ENCODE peak calls at places on chromosomes 13 and 19, in five cellular contexts. One of them, this sample, is unnamed. For H3K9me3, the result is how much of the 10 kb centered on the place peaks cover.

GRCh38 chr19:56133858-56134654 is 7.0 kb upstream of the ZNF444 start:
- DNase-seq in SJCRH30: no peak
- DNase-seq in hepatocyte: no peak
- DNase-seq in CD8-positive, alpha-beta T cell: no peak
- DNase-seq in left ventricle myocardium inferior: no peak
- DNase-seq in this sample: no peak

GRCh38 chr13:79108914-79109643 is 297.0 kb downstream of the RBM26 start:
- DNase-seq in SJCRH30: peak
- DNase-seq in hepatocyte: no peak
- DNase-seq in CD8-positive, alpha-beta T cell: no peak
- DNase-seq in left ventricle myocardium inferior: no peak
- DNase-seq in this sample: no peak

GRCh38 chr19:4647676-4648644 is 8.6 kb downstream of the TNFAIP8L1 start:
- DNase-seq in SJCRH30: no peak
- DNase-seq in hepatocyte: no peak
- DNase-seq in CD8-positive, alpha-beta T cell: no peak
- DNase-seq in left ventricle myocardium inferior: peak
- DNase-seq in this sample: no peak

GRCh38 chr19:18119243-18120105 is 21.9 kb downstream of the MAST3 start:
- DNase-seq in SJCRH30: no peak
- DNase-seq in hepatocyte: no peak
- DNase-seq in CD8-positive, alpha-beta T cell: peak
- DNase-seq in left ventricle myocardium inferior: no peak
- DNase-seq in this sample: peak

GRCh38 chr13:86633346-86633745 is 834.1 kb upstream of the SLITRK6 start:
- DNase-seq in SJCRH30: no peak
- DNase-seq in hepatocyte: no peak
- DNase-seq in CD8-positive, alpha-beta T cell: no peak
- DNase-seq in left ventricle myocardium inferior: no peak
- DNase-seq in this sample: no peak

GRCh38 chr13:98216135-98216565 is 39.1 kb upstream of the RNF113B start:
- DNase-seq in SJCRH30: peak
- DNase-seq in hepatocyte: no peak
- DNase-seq in CD8-positive, alpha-beta T cell: no peak
- DNase-seq in left ventricle myocardium inferior: peak
- DNase-seq in this sample: no peak

GRCh38 chr19:17784201-17785008 is 10.5 kb upstream of the B3GNT3 start:
- DNase-seq in SJCRH30: peak
- DNase-seq in hepatocyte: peak
- DNase-seq in CD8-positive, alpha-beta T cell: peak
- DNase-seq in left ventricle myocardium inferior: peak
- DNase-seq in this sample: peak

GRCh38 chr19:36151144-36152051 is 849 bp downstream of the COX7A1 start:
- DNase-seq in SJCRH30: no peak
- DNase-seq in hepatocyte: no peak
- DNase-seq in CD8-positive, alpha-beta T cell: no peak
- DNase-seq in left ventricle myocardium inferior: peak
- DNase-seq in this sample: no peak

GRCh38 chr19:34308381-34309367 is 54.3 kb downstream of the GARRE1 start:
- DNase-seq in SJCRH30: no peak
- DNase-seq in hepatocyte: no peak
- DNase-seq in CD8-positive, alpha-beta T cell: no peak
- DNase-seq in left ventricle myocardium inferior: no peak
- DNase-seq in this sample: no peak

GRCh38 chr13:112252744-112253590 is 123.2 kb upstream of the SPACA7 start:
- DNase-seq in SJCRH30: no peak
- DNase-seq in hepatocyte: no peak
- DNase-seq in CD8-positive, alpha-beta T cell: no peak
- DNase-seq in left ventricle myocardium inferior: no peak
- DNase-seq in this sample: no peak

GRCh38 chr19:49200238-49200862 is 42.8 kb downstream of the TRPM4 start:
- DNase-seq in SJCRH30: peak
- DNase-seq in hepatocyte: no peak
- DNase-seq in CD8-positive, alpha-beta T cell: no peak
- DNase-seq in left ventricle myocardium inferior: no peak
- DNase-seq in this sample: no peak

GRCh38 chr19:41445575-41445974 is 2.6 kb downstream of the ERICH4 start:
- DNase-seq in SJCRH30: no peak
- DNase-seq in hepatocyte: no peak
- DNase-seq in CD8-positive, alpha-beta T cell: no peak
- DNase-seq in left ventricle myocardium inferior: no peak
- DNase-seq in this sample: no peak

GRCh38 chr19:35792312-35792711 is 16.9 kb downstream of the ARHGAP33 start:
- DNase-seq in SJCRH30: no peak
- DNase-seq in hepatocyte: no peak
- DNase-seq in CD8-positive, alpha-beta T cell: no peak
- DNase-seq in left ventricle myocardium inferior: no peak
- DNase-seq in this sample: no peak

GRCh38 chr19:28535352-28535775 is 677.6 kb downstream of the UQCRFS1 start:
- DNase-seq in SJCRH30: no peak
- DNase-seq in hepatocyte: no peak
- DNase-seq in CD8-positive, alpha-beta T cell: no peak
- DNase-seq in left ventricle myocardium inferior: no peak
- DNase-seq in this sample: no peak

GRCh38 chr19:37987356-37988332 is 80.6 kb downstream of the SIPA1L3 start:
- DNase-seq in SJCRH30: no peak
- DNase-seq in hepatocyte: peak
- DNase-seq in CD8-positive, alpha-beta T cell: no peak
- DNase-seq in left ventricle myocardium inferior: no peak
- DNase-seq in this sample: no peak

GRCh38 chr19:34502582-34503545 is 21.3 kb downstream of the WTIP start:
- DNase-seq in SJCRH30: no peak
- DNase-seq in hepatocyte: no peak
- DNase-seq in CD8-positive, alpha-beta T cell: no peak
- DNase-seq in left ventricle myocardium inferior: peak
- DNase-seq in this sample: no peak

GRCh38 chr19:6811906-6812305 is 39.4 kb downstream of the VAV1 start:
- DNase-seq in SJCRH30: peak
- DNase-seq in hepatocyte: peak
- DNase-seq in CD8-positive, alpha-beta T cell: no peak
- DNase-seq in left ventricle myocardium inferior: no peak
- DNase-seq in this sample: no peak

GRCh38 chr19:34124828-34125227 is 47.5 kb upstream of the LSM14A start:
- DNase-seq in SJCRH30: peak
- DNase-seq in hepatocyte: no peak
- DNase-seq in CD8-positive, alpha-beta T cell: no peak
- DNase-seq in left ventricle myocardium inferior: no peak
- DNase-seq in this sample: no peak

GRCh38 chr13:95509521-95510315 is 42.8 kb upstream of the CLDN10 start:
- DNase-seq in SJCRH30: no peak
- DNase-seq in hepatocyte: no peak
- DNase-seq in CD8-positive, alpha-beta T cell: no peak
- DNase-seq in left ventricle myocardium inferior: no peak
- DNase-seq in this sample: no peak

GRCh38 chr19:55353356-55353802 is 1.1 kb downstream of the COX6B2 start:
- DNase-seq in SJCRH30: no peak
- DNase-seq in hepatocyte: no peak
- DNase-seq in CD8-positive, alpha-beta T cell: no peak
- DNase-seq in left ventricle myocardium inferior: no peak
- DNase-seq in this sample: no peak

GRCh38 chr19:10193666-10194499 is 870 bp downstream of the DNMT1 start:
- DNase-seq in SJCRH30: no peak
- DNase-seq in hepatocyte: peak
- DNase-seq in CD8-positive, alpha-beta T cell: no peak
- DNase-seq in left ventricle myocardium inferior: no peak
- DNase-seq in this sample: peak

GRCh38 chr13:23509781-23510543 is 60.2 kb upstream of the TNFRSF19 start:
- DNase-seq in SJCRH30: no peak
- DNase-seq in hepatocyte: no peak
- DNase-seq in CD8-positive, alpha-beta T cell: no peak
- DNase-seq in left ventricle myocardium inferior: no peak
- DNase-seq in this sample: no peak

GRCh38 chr13:25095862-25096453 is at the start of gene PABPC3:
- DNase-seq in SJCRH30: no peak
- DNase-seq in hepatocyte: no peak
- DNase-seq in CD8-positive, alpha-beta T cell: no peak
- DNase-seq in left ventricle myocardium inferior: no peak
- DNase-seq in this sample: no peak

GRCh38 chr13:76830805-76831204 is 55.4 kb downstream of the KCTD12 start:
- DNase-seq in SJCRH30: no peak
- DNase-seq in hepatocyte: no peak
- DNase-seq in CD8-positive, alpha-beta T cell: no peak
- DNase-seq in left ventricle myocardium inferior: no peak
- DNase-seq in this sample: no peak

GRCh38 chr13:26965058-26965380 is 204.4 kb upstream of the GPR12 start:
- DNase-seq in SJCRH30: no peak
- DNase-seq in hepatocyte: no peak
- DNase-seq in CD8-positive, alpha-beta T cell: no peak
- DNase-seq in left ventricle myocardium inferior: no peak
- DNase-seq in this sample: no peak

GRCh38 chr13:27171244-27171829 is at the start of gene USP12:
- DNase-seq in SJCRH30: peak
- DNase-seq in hepatocyte: peak
- DNase-seq in CD8-positive, alpha-beta T cell: no peak
- DNase-seq in left ventricle myocardium inferior: peak
- DNase-seq in this sample: peak

GRCh38 chr13:108508263-108508662 is 121.1 kb upstream of the MYO16 start:
- DNase-seq in SJCRH30: peak
- DNase-seq in hepatocyte: peak
- DNase-seq in CD8-positive, alpha-beta T cell: no peak
- DNase-seq in left ventricle myocardium inferior: no peak
- DNase-seq in this sample: no peak

GRCh38 chr13:51733656-51734334 is 70.2 kb downstream of the DHRS12 start:
- DNase-seq in SJCRH30: no peak
- DNase-seq in hepatocyte: no peak
- DNase-seq in CD8-positive, alpha-beta T cell: no peak
- DNase-seq in left ventricle myocardium inferior: no peak
- DNase-seq in this sample: no peak

GRCh38 chr13:76425930-76426329 is 460.3 kb downstream of the KCTD12 start:
- DNase-seq in SJCRH30: peak
- DNase-seq in hepatocyte: peak
- DNase-seq in CD8-positive, alpha-beta T cell: no peak
- DNase-seq in left ventricle myocardium inferior: no peak
- DNase-seq in this sample: no peak

GRCh38 chr19:18541992-18542935 is 1.1 kb downstream of the FKBP8 start:
- DNase-seq in SJCRH30: peak
- DNase-seq in hepatocyte: no peak
- DNase-seq in CD8-positive, alpha-beta T cell: no peak
- DNase-seq in left ventricle myocardium inferior: no peak
- DNase-seq in this sample: no peak

GRCh38 chr13:73593199-73593765 is 534.5 kb downstream of the KLF5 start:
- DNase-seq in SJCRH30: no peak
- DNase-seq in hepatocyte: peak
- DNase-seq in CD8-positive, alpha-beta T cell: no peak
- DNase-seq in left ventricle myocardium inferior: no peak
- DNase-seq in this sample: no peak

GRCh38 chr19:6086081-6086858 is 24.0 kb downstream of the RFX2 start:
- DNase-seq in SJCRH30: no peak
- DNase-seq in hepatocyte: no peak
- DNase-seq in CD8-positive, alpha-beta T cell: no peak
- DNase-seq in left ventricle myocardium inferior: no peak
- DNase-seq in this sample: no peak

DNA sequence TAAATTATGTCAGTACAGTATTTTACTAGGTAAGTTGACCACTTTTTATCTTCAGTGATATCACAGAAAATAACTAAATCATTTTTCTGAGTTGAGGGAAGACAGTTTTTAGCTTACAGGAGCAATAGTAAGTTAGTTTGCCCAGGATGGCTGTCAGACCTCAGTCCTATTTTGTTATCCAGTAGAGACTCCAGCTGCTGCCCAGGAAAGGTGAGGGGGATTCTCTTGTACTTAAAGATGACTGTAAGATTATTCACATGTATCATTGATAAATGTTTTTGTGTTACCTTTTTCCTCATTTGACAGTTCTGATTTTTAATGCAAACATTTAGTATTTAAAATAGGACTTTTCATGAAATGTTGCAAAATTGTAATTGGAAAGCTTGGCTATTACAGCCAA is 14.5 kb upstream of the GPR183 start:
- DNase-seq in SJCRH30: no peak
- DNase-seq in hepatocyte: no peak
- DNase-seq in CD8-positive, alpha-beta T cell: no peak
- DNase-seq in left ventricle myocardium inferior: no peak
- DNase-seq in this sample: no peak
- H3K9me3 ChIP-seq in SJCRH30: under half
- H3K9me3 ChIP-seq in hepatocyte: under half
- H3K9me3 ChIP-seq in CD8-positive, alpha-beta T cell: under half
- H3K9me3 ChIP-seq in left ventricle myocardium inferior: under half
- H3K9me3 ChIP-seq in this sample: under half

DNA sequence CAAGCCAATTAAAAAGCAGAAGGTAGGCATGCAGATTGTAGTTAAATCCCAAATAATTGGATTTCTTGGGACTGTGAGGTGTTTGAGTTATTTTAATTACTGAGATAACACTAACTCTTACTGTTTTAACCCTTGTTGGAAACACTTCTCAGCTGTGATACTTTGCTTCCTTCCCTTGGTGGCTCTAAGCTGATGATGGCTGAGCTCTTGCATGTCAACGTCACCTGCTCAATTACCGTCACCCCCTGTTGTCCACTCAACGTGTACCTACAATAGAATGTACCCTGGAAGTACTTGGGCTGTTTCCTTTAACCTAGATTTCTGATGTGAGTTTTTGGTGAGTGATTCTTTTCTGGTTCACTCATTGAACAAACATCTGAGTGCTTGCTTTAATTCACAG is 303.4 kb downstream of the SLC7A1 start:
- DNase-seq in SJCRH30: no peak
- DNase-seq in hepatocyte: no peak
- DNase-seq in CD8-positive, alpha-beta T cell: no peak
- DNase-seq in left ventricle myocardium inferior: no peak
- DNase-seq in this sample: no peak
- H3K9me3 ChIP-seq in SJCRH30: under half
- H3K9me3 ChIP-seq in hepatocyte: under half
- H3K9me3 ChIP-seq in CD8-positive, alpha-beta T cell: under half
- H3K9me3 ChIP-seq in left ventricle myocardium inferior: under half
- H3K9me3 ChIP-seq in this sample: under half

DNA sequence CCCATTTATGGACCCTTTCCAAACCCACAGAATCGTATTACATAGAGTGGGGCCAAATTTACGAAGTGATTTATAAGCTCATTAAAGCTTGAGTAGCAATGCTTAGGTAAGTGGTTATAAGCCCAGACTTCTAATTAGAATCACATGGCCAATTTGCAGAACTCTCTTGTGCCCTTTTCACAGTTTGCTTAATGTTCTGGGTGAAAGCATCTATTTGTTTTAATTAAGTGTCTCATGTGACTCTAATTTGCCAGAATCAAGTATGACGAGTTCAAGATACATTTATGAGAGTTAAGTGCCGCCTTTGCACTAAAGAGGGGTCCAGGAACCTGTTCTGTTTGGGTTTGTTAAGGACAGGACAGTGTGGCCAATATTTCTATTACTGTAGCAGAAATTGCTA is 46.0 kb upstream of the ZNF681 start:
- DNase-seq in SJCRH30: no peak
- DNase-seq in hepatocyte: no peak
- DNase-seq in CD8-positive, alpha-beta T cell: no peak
- DNase-seq in left ventricle myocardium inferior: no peak
- DNase-seq in this sample: no peak
- H3K9me3 ChIP-seq in SJCRH30: under half
- H3K9me3 ChIP-seq in hepatocyte: under half
- H3K9me3 ChIP-seq in CD8-positive, alpha-beta T cell: under half
- H3K9me3 ChIP-seq in left ventricle myocardium inferior: under half
- H3K9me3 ChIP-seq in this sample: under half

DNA sequence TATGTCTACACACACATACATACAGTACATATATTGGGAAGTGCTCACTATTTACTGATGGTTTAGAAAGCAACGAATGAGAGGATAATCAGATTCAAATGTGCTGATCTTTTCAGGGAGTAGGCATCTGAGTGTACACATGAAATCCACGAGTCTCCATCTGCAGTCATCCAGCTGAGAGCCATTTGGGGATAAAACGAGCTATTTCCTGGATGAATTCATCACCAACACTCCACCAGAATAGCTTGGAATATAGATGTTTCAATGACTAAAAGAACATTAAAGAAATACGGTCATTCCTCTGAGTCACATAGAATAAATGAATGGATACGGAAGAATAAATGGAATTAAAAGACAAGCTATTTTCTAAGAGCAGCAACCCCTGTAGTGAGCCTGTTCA is 721.6 kb upstream of the ARGLU1 start:
- DNase-seq in SJCRH30: no peak
- DNase-seq in hepatocyte: no peak
- DNase-seq in CD8-positive, alpha-beta T cell: no peak
- DNase-seq in left ventricle myocardium inferior: no peak
- DNase-seq in this sample: no peak
- H3K9me3 ChIP-seq in SJCRH30: under half
- H3K9me3 ChIP-seq in hepatocyte: under half
- H3K9me3 ChIP-seq in CD8-positive, alpha-beta T cell: under half
- H3K9me3 ChIP-seq in left ventricle myocardium inferior: under half
- H3K9me3 ChIP-seq in this sample: under half